ENCODE peak calls at places on chromosome 14, in ten cellular contexts. V is fibroblast of lung; N is tibial nerve; T is PC-3; C is BE2C; B is CD8-positive, alpha-beta T cell; Q is spleen; I is heart right ventricle; Z is sigmoid colon; H is DND-41. W is an unnamed sample. For H3K4me1 and H3K9me3, the result is how much of the 10 kb centered on the place peaks cover.

GRCh38 chr14:79809849-79810612 is 401.3 kb downstream of the DIO2 start:
- DNase-seq in I (no peak), N (no peak), V (peak), T (peak), B (no peak), Q (no peak), H (peak), C (peak), Z (no peak), W (no peak)

GRCh38 chr14:67167420-67168109 is 21.7 kb upstream of the GARIN2 start:
- DNase-seq in V (peak), B (no peak), Q (no peak), T (peak), C (no peak), Z (no peak), H (no peak), N (no peak), I (no peak), W (no peak)

GRCh38 chr14:74691456-74691855 is 21.4 kb downstream of the AREL1 start:
- DNase-seq in Q (no peak), B (no peak), H (no peak), C (no peak), N (no peak), T (no peak), Z (no peak), I (no peak), V (no peak), W (no peak)

GRCh38 chr14:23364164-23364571 is 804 bp downstream of the EFS start:
- DNase-seq in H (no peak), B (no peak), C (no peak), V (peak), Z (no peak), Q (peak), I (no peak), T (no peak), N (peak), W (no peak)

GRCh38 chr14:94340533-94340932 is 17.4 kb upstream of the SERPINA6 start:
- DNase-seq in V (no peak), Q (no peak), C (no peak), T (no peak), Z (no peak), N (no peak), B (no peak), H (no peak), I (no peak), W (no peak)

GRCh38 chr14:64960762-64961276 is 11.3 kb downstream of the RAB15 start:
- DNase-seq in Q (no peak), B (no peak), N (no peak), T (no peak), V (no peak), Z (no peak), C (no peak), I (no peak), H (no peak), W (no peak)

GRCh38 chr14:44166611-44167010 is 340.5 kb downstream of the FSCB start:
- DNase-seq in Q (no peak), B (no peak), N (no peak), I (no peak), T (no peak), H (no peak), V (no peak), Z (no peak), C (no peak), W (no peak)

GRCh38 chr14:52936437-52936836 is 14.4 kb downstream of the FERMT2 start:
- DNase-seq in N (no peak), T (no peak), I (no peak), H (no peak), C (no peak), Q (no peak), Z (no peak), V (no peak), B (no peak), W (no peak)

GRCh38 chr14:51401272-51401671 is 161.2 kb downstream of the TMX1 start:
- DNase-seq in N (no peak), C (no peak), T (no peak), H (no peak), Z (no peak), I (peak), V (peak), B (no peak), Q (no peak), W (no peak)

GRCh38 chr14:105023144-105023543 is 2.3 kb upstream of the CDCA4 start:
- DNase-seq in V (peak), H (no peak), C (no peak), Q (no peak), T (peak), N (no peak), B (no peak), I (no peak), Z (no peak), W (no peak)

GRCh38 chr14:99239661-99240092 is 32.3 kb downstream of the BCL11B start:
- DNase-seq in B (no peak), N (no peak), I (no peak), V (no peak), C (no peak), Z (no peak), H (no peak), T (peak), Q (no peak), W (no peak)

GRCh38 chr14:92382677-92383076 is 59.7 kb downstream of the SLC24A4 start:
- DNase-seq in T (peak), Z (no peak), B (no peak), H (no peak), N (no peak), Q (peak), C (no peak), V (no peak), I (no peak), W (no peak)

DNA sequence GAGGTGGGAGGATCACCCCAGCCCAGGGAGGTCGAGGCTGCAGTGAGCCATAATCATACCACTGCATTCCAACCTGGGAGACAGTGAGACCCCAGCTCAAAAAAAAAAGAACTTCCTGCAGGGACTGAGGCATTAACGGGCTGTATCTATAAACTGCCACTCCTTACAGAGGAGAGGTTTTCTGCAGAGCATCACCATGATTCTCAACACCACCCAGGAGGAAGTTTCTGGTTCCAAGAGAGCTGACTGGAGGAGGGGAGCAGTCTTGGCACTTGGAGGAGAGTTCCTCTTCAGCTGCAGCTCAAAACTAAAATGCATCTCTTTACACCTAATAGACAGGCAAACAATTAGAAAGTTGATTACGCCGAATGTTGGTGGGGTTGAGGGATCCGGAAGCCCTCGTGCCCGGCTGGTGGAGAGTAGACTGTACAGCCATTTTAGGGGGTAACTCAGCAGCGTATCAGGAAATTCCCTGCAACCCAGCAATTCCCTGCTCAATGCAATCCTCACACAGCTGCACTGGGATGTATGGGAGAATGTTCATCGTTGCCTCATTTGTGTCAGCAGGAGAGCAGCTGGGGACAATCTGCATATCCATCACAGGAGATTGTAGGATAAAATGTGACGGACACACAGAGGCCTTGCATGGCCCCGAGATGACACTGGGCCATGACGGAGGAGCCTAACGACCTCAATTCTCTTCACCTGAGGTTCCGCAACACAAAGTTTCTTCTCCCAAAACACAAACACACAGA is 36.6 kb downstream of the ACTN1 start:
- DNase-seq in N (no peak), C (no peak), H (no peak), Q (no peak), Z (no peak), T (no peak), I (no peak), B (no peak), V (no peak), W (no peak)
- H3K4me1 ChIP-seq in N (half or more), C (half or more), H (under half), Q (under half), Z (half or more), T (under half), I (half or more), B (half or more), V (half or more), W (half or more)

DNA sequence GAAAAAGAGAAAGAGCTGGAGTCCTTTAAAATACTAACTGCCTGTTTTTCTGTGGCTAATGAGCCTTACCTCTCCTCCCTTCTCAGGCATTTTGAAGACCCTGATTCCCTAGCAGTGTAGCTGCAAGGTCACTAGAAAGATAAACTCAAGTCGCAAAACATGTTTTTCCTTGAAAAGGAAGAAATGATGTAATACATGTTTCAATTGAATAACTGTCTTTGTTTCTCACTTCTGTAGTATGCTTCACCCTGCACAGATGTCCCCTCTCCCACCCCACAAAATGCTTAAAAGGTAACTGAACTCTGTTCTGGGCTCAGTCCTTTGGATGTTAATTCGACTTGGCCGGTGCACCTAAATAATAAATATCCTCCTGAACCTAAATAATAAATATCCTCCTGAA is 1350.3 kb downstream of the TMEM121 start:
- DNase-seq in C (no peak), B (no peak), Z (no peak), T (no peak), H (no peak), V (no peak), N (no peak), I (no peak), Q (no peak), W (no peak)
- H3K9me3 ChIP-seq in C (under half), B (under half), Z (under half), T (under half), H (under half), V (under half), N (under half), I (under half), Q (under half), W (under half)

GRCh38 chr14:82806426-82806825 is 1272.8 kb upstream of the SEL1L start:
- DNase-seq in C (no peak), H (no peak), Q (no peak), Z (no peak), V (no peak), N (no peak), I (no peak), B (no peak), T (no peak), W (no peak)
- TF ChIP-seq CTCF in C (no peak), H (no peak), Q (no peak), Z (no peak), V (no peak), N (no peak), I (no peak), B (no peak), T (no peak), W (no peak)

GRCh38 chr14:37695836-37696235 is 100.4 kb downstream of the TTC6 start:
- DNase-seq in C (no peak), T (no peak), Q (no peak), I (no peak), Z (no peak), V (peak), N (no peak), B (no peak), H (no peak), W (no peak)
- H3K4me1 ChIP-seq in C (under half), T (under half), Q (under half), I (under half), Z (under half), V (under half), N (under half), B (under half), H (under half), W (under half)

DNA sequence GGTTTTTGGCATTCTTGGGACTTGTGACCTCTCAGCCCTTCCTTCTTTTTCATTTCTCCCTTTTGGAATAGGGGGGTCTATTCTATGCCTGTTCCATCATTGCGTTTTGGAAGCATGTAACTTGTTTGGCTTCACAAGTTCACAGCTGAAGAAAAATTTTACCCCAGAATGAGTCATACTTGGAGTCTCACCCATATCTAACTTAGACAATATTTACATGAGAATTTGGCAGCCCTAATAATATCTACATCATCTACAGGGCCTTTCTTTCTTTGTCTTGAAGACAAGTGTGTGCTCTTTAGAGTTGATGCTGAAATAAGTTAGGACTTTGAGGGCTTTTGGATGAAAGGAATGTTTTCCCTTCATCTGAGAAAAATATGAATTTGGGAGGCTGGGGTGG is 1312.9 kb upstream of the FLRT2 start:
- DNase-seq in T (no peak), Z (no peak), V (no peak), H (no peak), C (no peak), N (no peak), Q (no peak), B (no peak), I (no peak), W (no peak)
- H3K9me3 ChIP-seq in T (under half), Z (under half), V (under half), H (under half), C (under half), N (under half), Q (half or more), B (under half), I (under half), W (under half)

GRCh38 chr14:96057738-96058137 is 18.6 kb downstream of the C14orf132 start:
- DNase-seq in T (no peak), I (no peak), V (no peak), B (no peak), C (no peak), Q (peak), Z (no peak), N (no peak), H (no peak), W (no peak)

GRCh38 chr14:96055065-96055752 is 16.0 kb downstream of the C14orf132 start:
- DNase-seq in H (no peak), V (peak), I (no peak), Q (peak), B (no peak), Z (no peak), T (no peak), C (peak), N (no peak), W (no peak)

GRCh38 chr14:96055753-96056508 is 16.8 kb downstream of the C14orf132 start:
- DNase-seq in H (no peak), Q (peak), N (no peak), T (no peak), B (no peak), Z (no peak), C (no peak), V (no peak), I (no peak), W (no peak)

GRCh38 chr14:96058606-96059200 is 19.5 kb downstream of the C14orf132 start:
- DNase-seq in N (no peak), I (no peak), T (no peak), H (no peak), Z (no peak), Q (peak), V (no peak), C (no peak), B (no peak), W (no peak)

DNA sequence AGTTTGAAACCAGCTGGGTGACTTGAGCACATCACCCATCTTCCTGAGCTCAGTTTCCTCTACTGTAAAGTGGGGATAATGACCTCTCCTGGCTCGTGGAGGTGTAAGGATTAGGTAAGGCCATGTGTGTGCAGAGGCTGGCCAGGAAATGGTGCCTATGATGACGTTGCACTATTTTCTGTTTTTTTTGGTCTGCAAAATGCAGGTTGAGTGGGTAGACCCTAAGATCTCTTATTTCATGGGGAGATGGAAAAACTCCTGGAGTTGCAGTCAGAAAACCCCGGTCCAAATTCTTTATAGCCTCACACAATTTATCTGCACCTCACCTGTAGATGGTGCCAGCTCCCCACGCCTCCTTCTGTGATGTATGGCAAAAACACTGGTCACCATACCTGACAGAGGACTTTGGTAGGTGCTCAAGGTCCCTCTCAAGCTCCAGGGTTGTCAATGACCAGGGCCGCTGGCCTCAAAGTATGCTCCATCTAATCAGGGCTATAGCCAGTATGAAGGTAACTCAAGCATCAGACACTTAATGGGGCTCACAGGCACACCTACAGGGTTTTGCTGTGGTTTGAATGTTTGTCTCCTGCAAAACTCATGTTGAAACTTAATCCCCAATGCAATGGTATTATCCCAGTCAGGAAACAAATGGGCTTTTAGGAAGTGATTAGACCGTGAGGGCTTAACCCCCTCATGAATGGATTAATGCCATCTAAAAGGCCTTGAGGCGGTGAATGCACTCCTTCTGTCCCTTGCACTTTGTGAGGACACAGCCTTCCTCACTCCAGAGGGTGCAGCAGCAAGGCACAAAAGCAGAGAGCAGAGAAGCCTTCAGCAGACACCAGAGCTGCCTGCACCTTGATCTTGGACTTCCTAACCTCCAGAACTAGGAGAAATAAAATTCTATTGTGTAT is 17.6 kb downstream of the C14orf132 start:
- DNase-seq in H (no peak), B (no peak), I (no peak), Q (peak), Z (no peak), N (no peak), V (no peak), T (peak), C (no peak), W (no peak)
- TF ChIP-seq CTCF in H (peak), B (no peak), I (no peak), Q (no peak), Z (no peak), N (no peak), V (no peak), T (peak), C (peak), W (no peak)

GRCh38 chr14:101834387-101835165 is 73.1 kb downstream of the PPP2R5C start:
- DNase-seq in Q (no peak), Z (no peak), V (peak), I (no peak), C (peak), B (no peak), N (no peak), H (no peak), T (peak), W (no peak)
- H3K4me1 ChIP-seq in Q (under half), Z (half or more), V (under half), I (under half), C (half or more), B (half or more), N (half or more), H (under half), T (under half), W (under half)

DNA sequence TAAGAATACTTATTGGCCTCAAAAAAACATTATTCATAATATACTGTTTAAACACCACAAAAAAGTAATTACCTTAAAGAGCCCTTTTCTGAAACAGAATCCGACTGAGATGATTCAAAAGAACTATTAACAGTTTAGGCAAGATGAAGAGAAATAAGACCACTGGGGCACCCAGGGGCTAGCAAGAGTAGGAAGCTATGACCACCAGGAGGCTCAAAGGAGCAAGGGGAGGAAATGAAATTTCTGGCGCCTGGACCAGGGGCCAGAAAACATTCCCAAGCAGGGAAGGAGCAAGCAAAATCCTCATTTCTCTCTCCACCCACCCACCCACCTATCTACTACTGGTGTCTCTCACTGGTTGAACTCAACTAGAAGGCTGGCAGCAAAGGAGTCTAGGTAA is 6.3 kb upstream of the DCAF4 start:
- DNase-seq in N (no peak), B (no peak), I (no peak), Q (no peak), C (no peak), T (no peak), Z (no peak), V (no peak), H (no peak), W (no peak)
- H3K9me3 ChIP-seq in N (under half), B (under half), I (under half), Q (under half), C (under half), T (under half), Z (under half), V (under half), H (under half), W (under half)